ENCODE peak calls at places on chromosomes 5 and 9, in four cellular contexts. Y is CD4-positive, alpha-beta T cell; T is HFFc6; E is lower leg skin. K is an unnamed sample.

GRCh38 chr9:36392489-36392888 is 7.6 kb downstream of the RNF38 start:
- DNase-seq in T (no peak), Y (no peak), E (no peak), K (no peak)

GRCh38 chr9:113274474-113275146 is 762 bp downstream of the CDC26 start:
- DNase-seq in T (peak), Y (peak), E (no peak), K (no peak)

GRCh38 chr5:915946-916345 is 23.3 kb downstream of the TRIP13 start:
- DNase-seq in E (no peak), T (no peak), Y (no peak), K (no peak)

GRCh38 chr5:35003018-35003957 is 44.5 kb downstream of the AGXT2 start:
- DNase-seq in Y (peak), E (no peak), T (peak), K (peak)

GRCh38 chr5:181259283-181259682 is 1.7 kb downstream of the TRIM52 start:
- DNase-seq in T (no peak), E (no peak), Y (no peak), K (no peak)

GRCh38 chr5:103394676-103395075 is 136.1 kb downstream of the MACIR start:
- DNase-seq in T (peak), E (no peak), Y (no peak), K (no peak)

GRCh38 chr5:179310439-179311090 is 34.7 kb downstream of the ADAMTS2 start:
- DNase-seq in T (no peak), E (no peak), Y (no peak), K (peak)

GRCh38 chr5:93924628-93925027 is 183.2 kb upstream of the POU5F2 start:
- DNase-seq in E (no peak), Y (no peak), T (no peak), K (no peak)

GRCh38 chr5:142120247-142120935 is 11.8 kb downstream of the NDFIP1 start:
- DNase-seq in T (peak), Y (no peak), E (no peak), K (no peak)

GRCh38 chr9:19049872-19050636 is 827 bp downstream of the RRAGA start:
- DNase-seq in E (peak), Y (no peak), T (peak), K (no peak)

GRCh38 chr5:63050916-63051315 is 472.3 kb downstream of the LRRC70 start:
- DNase-seq in T (no peak), E (no peak), Y (no peak), K (no peak)

GRCh38 chr5:109553826-109554225 is 135.9 kb upstream of the MAN2A1 start:
- DNase-seq in Y (no peak), E (no peak), T (no peak), K (no peak)

GRCh38 chr5:14281746-14282181 is 138.6 kb downstream of the TRIO start:
- DNase-seq in T (no peak), Y (no peak), E (no peak), K (no peak)

GRCh38 chr5:79582186-79582585 is 30.1 kb upstream of the TENT2 start:
- DNase-seq in Y (no peak), T (no peak), E (no peak), K (no peak)

GRCh38 chr5:38636626-38637025 is 80.2 kb upstream of the LIFR start:
- DNase-seq in T (no peak), E (no peak), Y (no peak), K (no peak)

GRCh38 chr5:39192449-39193160 is 26.8 kb downstream of the FYB1 start:
- DNase-seq in Y (no peak), T (no peak), E (no peak), K (no peak)

GRCh38 chr9:135887021-135887507 is 20.3 kb downstream of the CAMSAP1 start:
- DNase-seq in T (no peak), Y (no peak), E (no peak), K (peak)

GRCh38 chr5:150129813-150130492 is 25.7 kb downstream of the PDGFRB start:
- DNase-seq in T (peak), Y (no peak), E (peak), K (peak)

GRCh38 chr5:176542135-176542595 is 5.0 kb upstream of the RNF44 start:
- DNase-seq in Y (peak), T (no peak), E (no peak), K (no peak)

GRCh38 chr5:36150676-36151433 is 832 bp downstream of the LMBRD2 start:
- DNase-seq in Y (peak), T (peak), E (no peak), K (peak)

K was measured in aorta.